ENCODE peak calls at places on chromosomes 11 and 22, in ten cellular contexts. One of them, this sample, is unnamed.

GRCh38 chr22:19631899-19632670 is 82.2 kb upstream of the SEPTIN5 start:
- DNase-seq in right cardiac atrium: no peak
- DNase-seq in astrocyte of the cerebellum: peak
- DNase-seq in body of pancreas: no peak
- DNase-seq in mesendoderm: peak
- DNase-seq in skeletal muscle cell: no peak
- DNase-seq in astrocyte of the spinal cord: peak
- DNase-seq in cardiac muscle cell: peak
- DNase-seq in HCT116: peak
- DNase-seq in uterus: no peak
- DNase-seq in this sample: peak

GRCh38 chr22:30605449-30606110 is 1.4 kb upstream of the TCN2 start:
- DNase-seq in right cardiac atrium: peak
- DNase-seq in astrocyte of the cerebellum: no peak
- DNase-seq in body of pancreas: peak
- DNase-seq in mesendoderm: peak
- DNase-seq in skeletal muscle cell: no peak
- DNase-seq in astrocyte of the spinal cord: peak
- DNase-seq in cardiac muscle cell: peak
- DNase-seq in HCT116: peak
- DNase-seq in uterus: peak
- DNase-seq in this sample: peak

GRCh38 chr11:33747969-33748368 is 11.7 kb upstream of the CD59 start:
- DNase-seq in right cardiac atrium: no peak
- DNase-seq in astrocyte of the cerebellum: peak
- DNase-seq in body of pancreas: no peak
- DNase-seq in mesendoderm: no peak
- DNase-seq in skeletal muscle cell: no peak
- DNase-seq in astrocyte of the spinal cord: peak
- DNase-seq in cardiac muscle cell: no peak
- DNase-seq in HCT116: no peak
- DNase-seq in uterus: no peak
- DNase-seq in this sample: no peak

GRCh38 chr11:77244277-77245014 is 57.0 kb downstream of the GDPD4 start:
- DNase-seq in right cardiac atrium: no peak
- DNase-seq in astrocyte of the cerebellum: peak
- DNase-seq in body of pancreas: no peak
- DNase-seq in mesendoderm: no peak
- DNase-seq in skeletal muscle cell: peak
- DNase-seq in astrocyte of the spinal cord: peak
- DNase-seq in cardiac muscle cell: no peak
- DNase-seq in HCT116: no peak
- DNase-seq in uterus: no peak
- DNase-seq in this sample: no peak

GRCh38 chr11:19614370-19614936 is 98.2 kb upstream of the NAV2 start:
- DNase-seq in right cardiac atrium: no peak
- DNase-seq in astrocyte of the cerebellum: no peak
- DNase-seq in body of pancreas: no peak
- DNase-seq in mesendoderm: no peak
- DNase-seq in skeletal muscle cell: no peak
- DNase-seq in astrocyte of the spinal cord: no peak
- DNase-seq in cardiac muscle cell: no peak
- DNase-seq in HCT116: no peak
- DNase-seq in uterus: no peak
- DNase-seq in this sample: no peak

GRCh38 chr11:61907282-61907681 is 10.1 kb downstream of the RAB3IL1 start:
- DNase-seq in right cardiac atrium: peak
- DNase-seq in astrocyte of the cerebellum: no peak
- DNase-seq in body of pancreas: no peak
- DNase-seq in mesendoderm: no peak
- DNase-seq in skeletal muscle cell: no peak
- DNase-seq in astrocyte of the spinal cord: no peak
- DNase-seq in cardiac muscle cell: no peak
- DNase-seq in HCT116: no peak
- DNase-seq in uterus: no peak
- DNase-seq in this sample: no peak

GRCh38 chr11:86916330-86916729 is 38.9 kb downstream of the FZD4 start:
- DNase-seq in right cardiac atrium: no peak
- DNase-seq in astrocyte of the cerebellum: peak
- DNase-seq in body of pancreas: no peak
- DNase-seq in mesendoderm: peak
- DNase-seq in skeletal muscle cell: no peak
- DNase-seq in astrocyte of the spinal cord: peak
- DNase-seq in cardiac muscle cell: no peak
- DNase-seq in HCT116: peak
- DNase-seq in uterus: no peak
- DNase-seq in this sample: no peak

GRCh38 chr11:2209370-2209801 is 37.8 kb upstream of the TH start:
- DNase-seq in right cardiac atrium: no peak
- DNase-seq in astrocyte of the cerebellum: no peak
- DNase-seq in body of pancreas: peak
- DNase-seq in mesendoderm: no peak
- DNase-seq in skeletal muscle cell: no peak
- DNase-seq in astrocyte of the spinal cord: no peak
- DNase-seq in cardiac muscle cell: no peak
- DNase-seq in HCT116: no peak
- DNase-seq in uterus: peak
- DNase-seq in this sample: no peak

DNA sequence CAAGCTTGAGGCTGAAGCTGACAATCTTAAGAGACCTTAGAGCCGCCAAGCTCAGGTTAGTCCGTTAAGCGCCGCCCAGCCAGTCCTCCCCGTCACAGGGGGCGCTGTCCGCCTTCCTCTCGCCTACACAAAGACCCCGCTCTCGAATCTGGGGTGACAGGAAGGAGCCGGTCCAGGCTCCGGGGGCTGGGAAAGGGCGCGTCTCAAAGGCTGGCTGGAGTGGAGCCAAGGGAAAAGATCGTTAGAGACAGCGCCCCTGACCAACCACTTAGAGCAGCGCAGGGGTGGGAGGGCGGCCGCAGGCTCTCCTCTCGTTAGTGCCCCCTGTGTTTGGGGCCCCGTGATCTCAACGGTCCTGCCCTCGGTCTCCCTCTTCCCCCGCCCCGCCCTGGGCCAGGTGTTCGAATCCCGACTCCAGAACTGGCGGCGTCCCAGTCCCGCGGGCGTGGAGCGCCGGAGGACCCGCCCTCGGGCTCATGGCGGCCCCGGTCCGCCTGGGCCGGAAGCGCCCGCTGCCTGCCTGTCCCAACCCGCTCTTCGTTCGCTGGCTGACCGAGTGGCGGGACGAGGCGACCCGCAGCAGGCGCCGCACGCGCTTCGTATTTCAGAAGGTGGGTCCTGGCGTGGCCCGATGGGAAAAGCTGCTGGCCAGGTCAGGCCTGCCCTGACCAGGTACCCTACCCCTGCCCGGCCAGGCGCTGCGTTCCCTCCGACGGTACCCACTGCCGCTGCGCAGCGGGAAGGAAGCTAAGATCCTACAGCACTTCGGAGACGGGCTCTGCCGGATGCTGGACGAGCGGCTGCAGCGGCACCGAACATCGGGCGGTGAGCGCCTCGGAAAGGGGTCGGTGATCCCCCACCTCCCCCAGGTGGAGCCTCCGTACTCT is at the start of gene MUS81:
- DNase-seq in right cardiac atrium: peak
- DNase-seq in astrocyte of the cerebellum: peak
- DNase-seq in body of pancreas: peak
- DNase-seq in mesendoderm: peak
- DNase-seq in skeletal muscle cell: peak
- DNase-seq in astrocyte of the spinal cord: peak
- DNase-seq in cardiac muscle cell: peak
- DNase-seq in HCT116: peak
- DNase-seq in uterus: peak
- DNase-seq in this sample: peak
- H3K4me3 ChIP-seq in right cardiac atrium: peak
- H3K4me3 ChIP-seq in astrocyte of the cerebellum: peak
- H3K4me3 ChIP-seq in body of pancreas: peak
- H3K4me3 ChIP-seq in mesendoderm: peak
- H3K4me3 ChIP-seq in skeletal muscle cell: peak
- H3K4me3 ChIP-seq in astrocyte of the spinal cord: peak
- H3K4me3 ChIP-seq in cardiac muscle cell: peak
- H3K4me3 ChIP-seq in HCT116: peak
- H3K4me3 ChIP-seq in uterus: peak
- H3K4me3 ChIP-seq in this sample: peak

GRCh38 chr11:27701262-27702105 is 1.2 kb upstream of the BDNF start:
- DNase-seq in right cardiac atrium: peak
- DNase-seq in astrocyte of the cerebellum: no peak
- DNase-seq in body of pancreas: peak
- DNase-seq in mesendoderm: no peak
- DNase-seq in skeletal muscle cell: no peak
- DNase-seq in astrocyte of the spinal cord: peak
- DNase-seq in cardiac muscle cell: peak
- DNase-seq in HCT116: no peak
- DNase-seq in uterus: no peak
- DNase-seq in this sample: no peak

GRCh38 chr11:27698872-27699241 is 1.4 kb downstream of the BDNF start:
- DNase-seq in right cardiac atrium: peak
- DNase-seq in astrocyte of the cerebellum: peak
- DNase-seq in body of pancreas: peak
- DNase-seq in mesendoderm: peak
- DNase-seq in skeletal muscle cell: peak
- DNase-seq in astrocyte of the spinal cord: peak
- DNase-seq in cardiac muscle cell: peak
- DNase-seq in HCT116: peak
- DNase-seq in uterus: peak
- DNase-seq in this sample: peak

GRCh38 chr11:27699242-27699925 is 871 bp downstream of the BDNF start:
- DNase-seq in right cardiac atrium: peak
- DNase-seq in astrocyte of the cerebellum: no peak
- DNase-seq in body of pancreas: peak
- DNase-seq in mesendoderm: peak
- DNase-seq in skeletal muscle cell: no peak
- DNase-seq in astrocyte of the spinal cord: peak
- DNase-seq in cardiac muscle cell: peak
- DNase-seq in HCT116: no peak
- DNase-seq in uterus: no peak
- DNase-seq in this sample: peak

GRCh38 chr11:27700351-27701261 is at the start of gene BDNF:
- DNase-seq in right cardiac atrium: peak
- DNase-seq in astrocyte of the cerebellum: no peak
- DNase-seq in body of pancreas: peak
- DNase-seq in mesendoderm: peak
- DNase-seq in skeletal muscle cell: no peak
- DNase-seq in astrocyte of the spinal cord: peak
- DNase-seq in cardiac muscle cell: peak
- DNase-seq in HCT116: no peak
- DNase-seq in uterus: no peak
- DNase-seq in this sample: peak

DNA sequence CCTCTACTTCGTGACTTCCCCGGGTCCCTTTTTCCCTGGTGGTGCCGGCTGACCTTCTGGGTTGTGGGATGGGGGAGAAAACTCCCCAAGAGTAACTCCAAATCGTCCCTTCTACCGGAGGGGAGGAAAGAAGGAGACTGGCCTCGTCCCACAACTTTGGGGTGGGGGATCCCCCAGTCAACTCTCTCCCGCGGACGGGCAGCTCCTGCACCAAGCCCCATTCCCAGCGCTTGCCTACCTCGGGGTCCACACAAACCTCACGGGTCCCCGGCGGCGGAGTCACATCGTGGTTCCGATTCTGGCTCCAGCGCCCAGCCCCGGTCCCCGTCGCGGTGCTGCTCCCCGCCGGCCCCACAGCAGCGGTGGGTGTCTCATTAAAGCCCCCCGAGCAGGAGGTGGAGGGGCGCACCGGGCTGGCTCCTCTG is 317 bp downstream of the BDNF start:
- DNase-seq in right cardiac atrium: no peak
- DNase-seq in astrocyte of the cerebellum: no peak
- DNase-seq in body of pancreas: peak
- DNase-seq in mesendoderm: no peak
- DNase-seq in skeletal muscle cell: no peak
- DNase-seq in astrocyte of the spinal cord: no peak
- DNase-seq in cardiac muscle cell: no peak
- DNase-seq in HCT116: no peak
- DNase-seq in uterus: no peak
- DNase-seq in this sample: peak
- H3K4me3 ChIP-seq in right cardiac atrium: peak
- H3K4me3 ChIP-seq in astrocyte of the cerebellum: peak
- H3K4me3 ChIP-seq in body of pancreas: peak
- H3K4me3 ChIP-seq in mesendoderm: peak
- H3K4me3 ChIP-seq in skeletal muscle cell: peak
- H3K4me3 ChIP-seq in astrocyte of the spinal cord: peak
- H3K4me3 ChIP-seq in cardiac muscle cell: peak
- H3K4me3 ChIP-seq in HCT116: peak
- H3K4me3 ChIP-seq in uterus: peak
- H3K4me3 ChIP-seq in this sample: peak

DNA sequence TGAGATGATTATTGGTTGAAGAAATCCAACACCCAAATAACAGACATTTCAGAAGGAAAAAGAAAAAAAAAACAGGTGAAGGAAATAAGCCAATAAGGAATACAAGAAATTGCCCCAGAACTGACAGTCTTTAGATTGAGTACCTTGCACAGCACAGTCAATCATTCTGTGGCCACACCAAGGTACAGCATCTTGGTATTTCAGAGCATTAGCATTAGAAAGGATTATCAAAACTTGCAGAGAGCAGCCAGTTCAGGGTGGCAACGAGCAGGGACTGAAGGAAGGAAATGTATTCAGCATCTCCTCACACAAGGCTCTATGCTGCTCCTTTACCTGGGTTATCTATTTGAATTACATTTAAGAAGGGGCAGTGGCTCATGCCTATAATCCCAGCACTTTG is 2.1 kb downstream of the ADA2 start:
- DNase-seq in right cardiac atrium: no peak
- DNase-seq in astrocyte of the cerebellum: no peak
- DNase-seq in body of pancreas: no peak
- DNase-seq in mesendoderm: peak
- DNase-seq in skeletal muscle cell: no peak
- DNase-seq in astrocyte of the spinal cord: no peak
- DNase-seq in cardiac muscle cell: no peak
- DNase-seq in HCT116: no peak
- DNase-seq in uterus: no peak
- DNase-seq in this sample: peak
- H3K4me3 ChIP-seq in right cardiac atrium: no peak
- H3K4me3 ChIP-seq in astrocyte of the cerebellum: no peak
- H3K4me3 ChIP-seq in body of pancreas: no peak
- H3K4me3 ChIP-seq in mesendoderm: no peak
- H3K4me3 ChIP-seq in skeletal muscle cell: no peak
- H3K4me3 ChIP-seq in astrocyte of the spinal cord: no peak
- H3K4me3 ChIP-seq in cardiac muscle cell: no peak
- H3K4me3 ChIP-seq in HCT116: no peak
- H3K4me3 ChIP-seq in uterus: no peak
- H3K4me3 ChIP-seq in this sample: no peak

GRCh38 chr22:50672041-50672440 is 582 bp upstream of the SHANK3 start:
- DNase-seq in right cardiac atrium: no peak
- DNase-seq in astrocyte of the cerebellum: no peak
- DNase-seq in body of pancreas: no peak
- DNase-seq in mesendoderm: no peak
- DNase-seq in skeletal muscle cell: no peak
- DNase-seq in astrocyte of the spinal cord: no peak
- DNase-seq in cardiac muscle cell: no peak
- DNase-seq in HCT116: no peak
- DNase-seq in uterus: no peak
- DNase-seq in this sample: no peak

GRCh38 chr22:50674127-50674493 is 1.5 kb downstream of the SHANK3 start:
- DNase-seq in right cardiac atrium: no peak
- DNase-seq in astrocyte of the cerebellum: no peak
- DNase-seq in body of pancreas: no peak
- DNase-seq in mesendoderm: no peak
- DNase-seq in skeletal muscle cell: no peak
- DNase-seq in astrocyte of the spinal cord: no peak
- DNase-seq in cardiac muscle cell: peak
- DNase-seq in HCT116: no peak
- DNase-seq in uterus: no peak
- DNase-seq in this sample: peak

GRCh38 chr22:50671641-50672040 is 982 bp upstream of the SHANK3 start:
- DNase-seq in right cardiac atrium: peak
- DNase-seq in astrocyte of the cerebellum: no peak
- DNase-seq in body of pancreas: no peak
- DNase-seq in mesendoderm: no peak
- DNase-seq in skeletal muscle cell: no peak
- DNase-seq in astrocyte of the spinal cord: no peak
- DNase-seq in cardiac muscle cell: no peak
- DNase-seq in HCT116: no peak
- DNase-seq in uterus: no peak
- DNase-seq in this sample: no peak

GRCh38 chr22:50673231-50674126 is 856 bp downstream of the SHANK3 start:
- DNase-seq in right cardiac atrium: no peak
- DNase-seq in astrocyte of the cerebellum: no peak
- DNase-seq in body of pancreas: no peak
- DNase-seq in mesendoderm: peak
- DNase-seq in skeletal muscle cell: no peak
- DNase-seq in astrocyte of the spinal cord: no peak
- DNase-seq in cardiac muscle cell: no peak
- DNase-seq in HCT116: no peak
- DNase-seq in uterus: no peak
- DNase-seq in this sample: no peak

GRCh38 chr22:50672471-50673230 is at the start of gene SHANK3:
- DNase-seq in right cardiac atrium: peak
- DNase-seq in astrocyte of the cerebellum: no peak
- DNase-seq in body of pancreas: peak
- DNase-seq in mesendoderm: no peak
- DNase-seq in skeletal muscle cell: no peak
- DNase-seq in astrocyte of the spinal cord: no peak
- DNase-seq in cardiac muscle cell: no peak
- DNase-seq in HCT116: no peak
- DNase-seq in uterus: peak
- DNase-seq in this sample: no peak
- H3K4me3 ChIP-seq in right cardiac atrium: peak
- H3K4me3 ChIP-seq in astrocyte of the cerebellum: peak
- H3K4me3 ChIP-seq in body of pancreas: no peak
- H3K4me3 ChIP-seq in mesendoderm: no peak
- H3K4me3 ChIP-seq in skeletal muscle cell: peak
- H3K4me3 ChIP-seq in astrocyte of the spinal cord: no peak
- H3K4me3 ChIP-seq in cardiac muscle cell: peak
- H3K4me3 ChIP-seq in HCT116: no peak
- H3K4me3 ChIP-seq in uterus: peak
- H3K4me3 ChIP-seq in this sample: peak

This sample was measured in HAP-1.